ENCODE peak calls at places on chromosomes 2 and 18, in seven cellular contexts. R is NCI-H1694; L is KBM-7; J is CD8-positive, alpha-beta T cell; P is NCI-H460; A is effector CD8-positive, alpha-beta T cell; W is H54. O is an unnamed sample.
A peak's percentile ranks its signal among the peaks of the same experiment; 100 is the strongest.

GRCh38 chr2:223052710-223053261 is 796 bp downstream of the KCNE4 start:
- DNase-seq in R (no peak), L (no peak), J (no peak), P (no peak), A (no peak), W (no peak), O (peak; percentile 36)

GRCh38 chr2:27202829-27203228 is 9.0 kb upstream of the ATRAID start:
- DNase-seq in R (no peak), L (no peak), J (no peak), P (no peak), A (no peak), W (no peak), O (no peak)

GRCh38 chr18:63476666-63477065 is at the start of gene SERPINB5:
- DNase-seq in R (no peak), L (no peak), J (no peak), P (peak; percentile 81), A (no peak), W (no peak), O (no peak)

GRCh38 chr2:230687498-230687897 is 25.1 kb upstream of the CAB39 start:
- DNase-seq in R (no peak), L (no peak), J (no peak), P (peak; percentile 24), A (no peak), W (no peak), O (peak; percentile 28)

GRCh38 chr2:5392658-5393057 is 299.5 kb upstream of the SOX11 start:
- DNase-seq in R (no peak), L (no peak), J (no peak), P (no peak), A (no peak), W (no peak), O (no peak)

GRCh38 chr2:73610111-73610510 is 32.1 kb downstream of the NAT8 start:
- DNase-seq in R (no peak), L (no peak), J (no peak), P (no peak), A (no peak), W (no peak), O (no peak)

GRCh38 chr18:29840101-29840500 is 1202.4 kb downstream of the DSC3 start:
- DNase-seq in R (no peak), L (no peak), J (no peak), P (peak; percentile 62), A (no peak), W (no peak), O (peak; percentile 83)

GRCh38 chr2:52365946-52366345 is 1334.0 kb upstream of the NRXN1 start:
- DNase-seq in R (no peak), L (no peak), J (no peak), P (no peak), A (no peak), W (no peak), O (no peak)

GRCh38 chr18:48859311-48860275 is 91.2 kb downstream of the SMAD7 start:
- DNase-seq in R (peak; percentile 51), L (no peak), J (no peak), P (no peak), A (no peak), W (no peak), O (no peak)

GRCh38 chr18:45727068-45727467 is 3.1 kb downstream of the SLC14A1 start:
- DNase-seq in R (no peak), L (no peak), J (no peak), P (no peak), A (no peak), W (no peak), O (no peak)

GRCh38 chr2:119367472-119368099 is 809 bp downstream of the DBI start:
- DNase-seq in R (peak; percentile 11), L (peak; percentile 45), J (no peak), P (no peak), A (peak; percentile 18), W (peak; percentile 52), O (no peak)